ENCODE peak calls at places on chromosomes 6 and 20, in four cellular contexts. F is K562, O is GM12878, N is H1. P is an unnamed sample.

GRCh38 chr6:10532392-10532791 is 11.2 kb downstream of the GCNT2 start:
- DNase-seq in F (no peak), O (no peak), N (no peak), P (no peak)

GRCh38 chr6:28880519-28880893 is 43.3 kb downstream of the TRIM27 start:
- DNase-seq in F (no peak), O (no peak), N (no peak), P (no peak)

GRCh38 chr6:47168176-47168575 is 126.0 kb upstream of the ADGRF1 start:
- DNase-seq in F (no peak), O (no peak), N (no peak), P (peak; percentile 84)

GRCh38 chr6:166670013-166670412 is 43.0 kb upstream of the RPS6KA2 start:
- DNase-seq in F (no peak), O (no peak), N (no peak), P (no peak)

GRCh38 chr20:35641743-35642142 is 23.0 kb downstream of the CPNE1 start:
- DNase-seq in F (no peak), O (no peak), N (no peak), P (no peak)

GRCh38 chr6:150492507-150492906 is 107.2 kb upstream of the PLEKHG1 start:
- DNase-seq in F (peak; percentile 73), O (no peak), N (no peak), P (peak; percentile 51)

GRCh38 chr6:109053285-109053684 is 41.4 kb downstream of the SESN1 start:
- DNase-seq in F (no peak), O (no peak), N (no peak), P (no peak)

GRCh38 chr20:1337441-1337840 is 8.5 kb upstream of the SDCBP2 start:
- DNase-seq in F (no peak), O (no peak), N (peak; percentile 17), P (no peak)

GRCh38 chr6:167742719-167743303 is 83.9 kb upstream of the AFDN start:
- DNase-seq in F (no peak), O (no peak), N (no peak), P (peak; percentile 0)

GRCh38 chr20:49713779-49714712 is at the start of gene B4GALT5:
- DNase-seq in F (peak; percentile 88), O (no peak), N (peak; percentile 88), P (peak; percentile 80)

GRCh38 chr20:58014628-58015315 is 213.7 kb downstream of the ANKRD60 start:
- DNase-seq in F (no peak), O (no peak), N (no peak), P (peak; percentile 80)

GRCh38 chr6:16630035-16630643 is 131.1 kb downstream of the ATXN1 start:
- DNase-seq in F (no peak), O (no peak), N (no peak), P (no peak)

GRCh38 chr20:1528811-1529210 is 28.7 kb downstream of the SIRPD start:
- DNase-seq in F (no peak), O (no peak), N (no peak), P (no peak)

GRCh38 chr20:25280574-25281535 is 33.0 kb downstream of the PYGB start:
- DNase-seq in F (no peak), O (no peak), N (peak; percentile 41), P (no peak)

GRCh38 chr20:25281541-25281991 is 33.7 kb downstream of the PYGB start:
- DNase-seq in F (no peak), O (peak; percentile 64), N (no peak), P (no peak)

GRCh38 chr20:25278636-25279361 is 30.9 kb downstream of the PYGB start:
- DNase-seq in F (no peak), O (no peak), N (peak; percentile 29), P (no peak)

GRCh38 chr20:25279403-25279802 is 31.5 kb downstream of the PYGB start:
- DNase-seq in F (no peak), O (no peak), N (no peak), P (no peak)

GRCh38 chr20:25280051-25280573 is 32.2 kb downstream of the PYGB start:
- DNase-seq in F (no peak), O (no peak), N (peak; percentile 37), P (no peak)
- TF ChIP-seq EGR1 in F (no peak), O (no peak), N (no peak), P (no peak)

DNA sequence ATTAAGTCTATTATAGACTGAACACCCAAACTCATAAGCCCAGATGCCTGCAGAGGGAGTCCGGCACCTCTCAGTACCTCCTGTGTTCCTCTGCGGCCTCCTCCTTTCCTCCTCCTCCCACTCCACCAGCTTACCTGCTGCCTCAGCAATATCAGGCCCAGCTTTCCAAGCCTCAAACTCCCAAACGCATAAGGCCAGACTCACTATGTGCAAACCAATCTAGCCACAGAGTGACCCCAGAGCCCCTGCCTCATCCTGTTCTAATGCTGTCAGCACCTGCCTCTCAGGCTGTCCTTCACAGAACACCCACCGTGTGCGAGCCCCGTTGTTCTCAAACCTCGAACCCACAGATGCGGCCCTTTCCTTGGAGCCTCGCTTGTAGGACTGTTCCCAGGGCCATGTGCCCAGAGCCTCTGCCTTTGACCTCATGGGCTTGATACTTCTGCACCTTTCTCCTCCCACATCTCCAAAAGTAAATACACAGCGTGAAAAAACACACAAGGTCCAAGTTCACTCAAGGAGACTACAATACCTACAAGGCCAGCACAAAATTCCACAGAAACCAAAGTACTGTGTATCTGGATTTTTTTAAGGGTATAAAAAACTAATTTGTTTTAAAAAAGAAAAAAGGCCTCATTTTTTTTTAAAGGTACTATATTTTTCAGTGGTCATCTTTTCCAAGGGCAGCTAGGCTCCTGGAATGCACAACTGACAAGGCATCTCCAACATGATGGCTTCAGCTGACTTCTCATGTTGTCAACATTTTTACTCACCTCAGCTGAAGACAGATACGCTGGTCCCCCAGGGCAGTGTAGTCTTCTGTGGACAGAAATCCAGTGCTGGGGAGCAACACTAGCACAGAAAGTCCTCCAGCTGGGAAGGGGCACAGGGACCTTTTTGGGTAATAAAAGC is 52.3 kb downstream of the ABHD12 start:
- DNase-seq in F (no peak), O (no peak), N (peak; percentile 43), P (no peak)
- TF ChIP-seq JUND in F (no peak), O (no peak), N (no peak), P (no peak)

DNA sequence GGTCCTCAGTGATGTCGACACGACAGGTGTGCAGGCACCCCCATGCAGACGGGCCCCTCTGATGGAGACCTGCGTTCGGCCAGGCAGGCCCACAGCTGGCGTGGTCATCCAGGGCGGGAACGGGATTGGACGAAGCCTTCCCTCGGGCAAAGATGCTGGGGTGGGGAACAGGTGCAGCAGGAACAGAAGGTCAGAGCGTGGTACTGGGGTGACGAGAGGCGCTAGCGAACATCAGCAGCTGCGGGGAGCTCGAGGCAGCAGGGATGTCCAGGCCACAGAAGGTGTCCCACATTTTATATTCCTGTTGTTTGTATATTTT is 96.2 kb downstream of the SLC22A23 start:
- DNase-seq in F (no peak), O (no peak), N (no peak), P (no peak)
- TF ChIP-seq CEBPB in F (no peak), O (no peak), N (no peak), P (no peak)

DNA sequence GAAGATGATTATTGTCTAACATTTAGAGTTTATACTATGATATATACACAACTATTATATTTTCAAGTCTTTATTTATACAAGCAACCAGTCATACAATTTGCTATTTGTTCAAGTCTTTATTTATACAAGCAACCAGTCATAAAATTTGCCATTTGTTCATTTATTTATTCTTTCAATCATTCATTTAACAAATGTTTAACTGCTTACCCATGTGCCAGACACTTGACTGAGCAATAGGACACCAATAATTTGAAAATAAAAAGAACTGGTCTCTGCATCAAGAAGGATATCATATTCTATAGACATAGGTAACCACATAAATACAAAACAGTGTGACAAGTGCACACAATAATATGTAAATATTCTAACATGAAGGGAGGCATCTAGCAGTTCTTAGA is 20.3 kb downstream of the GRIK2 start:
- DNase-seq in F (no peak), O (no peak), N (no peak), P (no peak)
- TF ChIP-seq EGR1 in F (no peak), O (no peak), N (no peak), P (no peak)

GRCh38 chr6:34530753-34531365 is 25.3 kb downstream of the SPDEF start:
- DNase-seq in F (no peak), O (no peak), N (no peak), P (no peak)

GRCh38 chr6:34531580-34532201 is 24.4 kb downstream of the SPDEF start:
- DNase-seq in F (peak; percentile 57), O (peak; percentile 17), N (peak; percentile 80), P (peak; percentile 19)

GRCh38 chr6:34528996-34529664 is 27.0 kb downstream of the SPDEF start:
- DNase-seq in F (no peak), O (no peak), N (no peak), P (no peak)

GRCh38 chr6:34527751-34528670 is 28.1 kb downstream of the SPDEF start:
- DNase-seq in F (no peak), O (no peak), N (no peak), P (no peak)

DNA sequence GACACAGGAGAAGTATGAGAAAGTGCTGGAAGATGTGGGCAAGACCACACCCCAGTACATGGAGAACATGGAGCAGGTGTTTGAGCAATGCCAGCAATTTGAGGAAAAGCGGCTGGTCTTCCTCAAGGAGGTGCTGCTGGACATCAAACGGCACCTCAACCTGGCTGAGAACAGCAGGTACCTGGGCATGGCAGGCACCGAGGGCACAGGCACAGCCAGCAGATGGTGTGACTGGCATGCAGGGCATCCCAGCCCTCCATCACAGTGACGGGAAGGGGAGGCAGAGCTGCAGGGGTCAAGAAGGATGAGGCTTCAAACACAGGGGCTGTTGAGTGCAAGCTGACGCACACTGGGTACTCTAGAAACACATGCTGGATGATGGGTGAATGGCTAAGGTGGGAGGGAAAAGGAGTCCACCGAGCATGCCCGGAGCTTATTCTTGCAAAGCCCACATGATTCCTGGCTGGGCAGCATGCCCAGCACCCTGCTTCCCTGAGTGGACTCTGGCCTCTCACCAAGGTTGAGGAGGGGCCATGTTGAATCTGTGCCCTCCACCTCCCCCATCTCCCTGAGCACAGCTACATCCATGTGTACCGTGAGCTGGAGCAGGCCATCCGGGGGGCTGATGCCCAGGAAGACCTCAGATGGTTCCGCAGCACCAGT is 26.3 kb downstream of the SPDEF start:
- DNase-seq in F (no peak), O (no peak), N (no peak), P (no peak)
- TF ChIP-seq JUND in F (no peak), O (no peak), N (no peak), P (no peak)

GRCh38 chr6:14848019-14848418 is 397.9 kb upstream of the JARID2 start:
- DNase-seq in F (no peak), O (no peak), N (no peak), P (no peak)
- TF ChIP-seq CEBPB in F (no peak), O (no peak), N (no peak), P (no peak)

DNA sequence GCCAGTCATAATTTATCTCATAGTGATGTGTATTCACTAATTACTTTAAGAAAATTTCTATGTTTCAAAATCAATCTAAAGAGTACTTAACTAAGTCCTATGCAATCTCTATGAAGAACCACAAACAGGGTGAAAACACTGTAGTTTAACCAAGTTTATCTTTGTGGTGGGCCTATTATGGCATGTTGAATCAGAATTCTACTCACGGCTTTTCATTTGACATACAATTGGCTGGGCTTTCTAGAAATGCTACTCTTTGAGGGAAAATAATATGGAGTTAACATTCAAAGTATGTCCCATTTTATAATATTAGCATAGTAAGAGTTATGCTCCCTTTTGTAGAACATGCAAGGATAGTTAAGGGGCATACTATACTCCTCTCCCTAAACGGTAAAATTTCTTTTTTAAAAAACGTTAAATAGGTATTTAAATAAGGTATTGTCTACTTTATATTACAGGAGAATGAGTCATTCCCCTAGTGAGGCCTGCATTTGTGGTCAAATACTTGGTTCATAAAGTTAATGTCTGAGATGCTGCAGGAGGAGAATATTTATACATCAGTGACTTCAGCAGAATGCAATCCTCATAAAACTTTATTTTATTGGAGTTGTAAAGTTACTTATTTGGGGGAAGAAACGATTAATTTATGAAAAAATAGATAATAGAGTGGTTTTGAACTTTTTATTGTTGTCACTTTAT is 1.8 kb downstream of the MOXD1 start:
- DNase-seq in F (no peak), O (no peak), N (no peak), P (no peak)
- TF ChIP-seq EGR1 in F (no peak), O (no peak), N (no peak), P (no peak)

P was measured in HCT116.